ENCODE peak calls at places on chromosomes 12 and 14, in six cellular contexts. X is HCT116, H is GM12878, M is WTC11, W is H1, L is K562. C is an unnamed sample.

GRCh38 chr12:49347307-49348237 is 884 bp downstream of the DNAJC22 start:
- DNase-seq in M (peak), H (no peak), W (no peak), L (peak), X (peak), C (peak)

GRCh38 chr12:49538740-49539403 is at the start of gene KCNH3:
- DNase-seq in L (peak), M (peak), X (peak), H (no peak), W (no peak), C (no peak)

GRCh38 chr14:49057838-49058510 is 528.2 kb downstream of the RPS29 start:
- DNase-seq in M (no peak), H (no peak), L (no peak), W (no peak), X (no peak), C (peak)

GRCh38 chr12:27539191-27539631 is 15.2 kb downstream of the PPFIBP1 start:
- DNase-seq in M (no peak), X (no peak), W (no peak), L (no peak), H (no peak), C (no peak)

GRCh38 chr14:49036236-49036635 is 549.9 kb downstream of the RPS29 start:
- DNase-seq in M (no peak), L (no peak), X (no peak), W (no peak), H (no peak), C (no peak)

GRCh38 chr12:48717252-48717695 is 767 bp upstream of the CCNT1 start:
- DNase-seq in X (no peak), H (peak), W (no peak), L (peak), M (no peak), C (no peak)

GRCh38 chr12:10697872-10698271 is 24.0 kb upstream of the STYK1 start:
- DNase-seq in H (no peak), M (no peak), W (no peak), L (no peak), X (no peak), C (no peak)

GRCh38 chr14:50320279-50320678 is 8.2 kb downstream of the DMAC2L start:
- DNase-seq in M (no peak), H (peak), W (no peak), X (no peak), L (no peak), C (no peak)

GRCh38 chr12:57268264-57268663 is 17.3 kb upstream of the STAC3 start:
- DNase-seq in H (no peak), W (no peak), X (no peak), M (no peak), L (no peak), C (no peak)

GRCh38 chr12:83462419-83462818 is 775.7 kb downstream of the TMTC2 start:
- DNase-seq in M (no peak), L (no peak), W (no peak), H (no peak), X (peak), C (no peak)

GRCh38 chr12:83465632-83466031 is 778.9 kb downstream of the TMTC2 start:
- DNase-seq in M (no peak), X (no peak), W (no peak), H (no peak), L (no peak), C (no peak)

GRCh38 chr12:83461326-83461985 is 774.8 kb downstream of the TMTC2 start:
- DNase-seq in W (no peak), L (no peak), M (no peak), X (no peak), H (no peak), C (no peak)
- TF ChIP-seq ATF3 in W (no peak), L (no peak), M (no peak), X (no peak), H (no peak), C (no peak)

GRCh38 chr14:67172056-67172455 is 17.2 kb upstream of the GARIN2 start:
- DNase-seq in L (no peak), M (no peak), X (no peak), H (no peak), W (no peak), C (no peak)

GRCh38 chr14:67168110-67168441 is 21.2 kb upstream of the GARIN2 start:
- DNase-seq in W (no peak), M (no peak), L (no peak), X (no peak), H (no peak), C (no peak)

GRCh38 chr14:67170706-67171105 is 18.5 kb upstream of the GARIN2 start:
- DNase-seq in H (no peak), W (no peak), M (no peak), X (no peak), L (no peak), C (no peak)

GRCh38 chr14:67172520-67172919 is 16.7 kb upstream of the GARIN2 start:
- DNase-seq in M (no peak), W (no peak), H (no peak), X (no peak), L (no peak), C (no peak)

DNA sequence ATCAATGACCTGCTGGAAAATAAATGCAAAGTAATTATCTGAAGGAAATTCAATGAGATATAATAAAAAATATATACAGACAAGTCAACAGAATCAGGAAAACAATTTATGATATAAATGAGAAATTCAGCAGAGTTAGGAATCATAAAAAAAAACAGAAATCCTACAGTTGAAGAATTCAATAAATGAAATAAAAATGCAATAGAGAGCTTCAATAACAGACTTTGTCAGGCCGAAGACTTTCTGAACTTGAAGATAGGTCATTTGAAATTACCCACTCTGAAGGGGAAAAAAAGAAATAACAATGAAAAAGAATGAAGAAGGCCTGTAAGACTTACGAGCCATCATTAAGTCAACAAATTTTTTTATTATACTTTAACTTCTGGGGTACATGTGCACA is 15.5 kb upstream of the GARIN2 start:
- DNase-seq in M (no peak), H (no peak), L (no peak), X (no peak), W (no peak), C (no peak)
- TF ChIP-seq ATF3 in M (no peak), H (no peak), L (no peak), X (no peak), W (no peak), C (no peak)

DNA sequence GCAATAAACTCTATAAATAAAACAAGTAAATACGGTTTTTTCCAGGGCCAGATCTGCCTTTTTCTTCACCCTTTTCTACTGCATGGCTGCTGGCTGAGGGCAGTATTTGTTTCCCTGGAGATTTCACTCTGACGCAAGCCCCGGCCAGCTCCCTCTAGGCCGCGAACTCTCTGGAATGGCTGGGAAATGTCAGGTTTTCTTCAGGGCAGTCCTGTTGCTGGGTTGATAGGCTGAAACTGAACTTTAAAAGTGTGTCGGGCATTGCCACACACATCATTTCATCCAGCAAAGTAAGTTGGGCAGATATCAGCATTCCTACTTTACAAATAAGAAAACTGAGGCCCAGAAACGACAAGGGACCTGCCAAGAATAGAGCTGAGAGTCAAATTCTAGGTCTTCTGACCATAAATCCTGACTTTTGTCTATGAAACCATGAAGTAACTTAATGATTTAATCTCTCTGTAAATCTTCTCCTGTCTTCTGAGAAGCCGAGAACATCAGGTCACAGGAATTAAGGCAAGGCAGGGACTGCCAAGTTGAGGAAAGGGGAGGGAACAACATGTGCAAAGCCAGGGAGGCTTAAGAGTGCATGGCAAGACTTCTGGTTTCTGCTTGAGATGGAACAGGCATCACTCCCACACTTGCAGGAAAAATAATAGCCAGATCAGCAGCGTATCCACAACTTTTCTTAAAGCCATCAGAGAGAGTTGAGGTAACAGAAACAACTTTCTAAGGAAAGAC is 205.0 kb upstream of the CCDC196 start:
- DNase-seq in M (no peak), W (no peak), L (no peak), H (no peak), X (no peak), C (no peak)
- TF ChIP-seq ATF3 in M (no peak), W (no peak), L (no peak), H (no peak), X (no peak), C (no peak)

GRCh38 chr12:116033765-116034164 is 243.7 kb downstream of the MED13L start:
- DNase-seq in X (no peak), W (no peak), H (no peak), L (no peak), M (no peak), C (no peak)

GRCh38 chr12:116043673-116044072 is 233.8 kb downstream of the MED13L start:
- DNase-seq in M (no peak), L (no peak), H (no peak), X (no peak), W (no peak), C (no peak)

GRCh38 chr12:116039081-116039480 is 238.4 kb downstream of the MED13L start:
- DNase-seq in H (no peak), L (no peak), M (no peak), X (no peak), W (no peak), C (no peak)

GRCh38 chr12:116040412-116040811 is 237.1 kb downstream of the MED13L start:
- DNase-seq in W (no peak), M (no peak), H (no peak), X (no peak), L (no peak), C (no peak)

GRCh38 chr12:116037941-116038837 is 239.3 kb downstream of the MED13L start:
- DNase-seq in X (no peak), H (no peak), M (no peak), W (no peak), L (no peak), C (no peak)
- TF ChIP-seq ATF3 in X (no peak), H (no peak), M (no peak), W (no peak), L (no peak), C (no peak)

GRCh38 chr14:66099931-66100330 is 386.2 kb upstream of the CCDC196 start:
- DNase-seq in L (no peak), M (no peak), X (no peak), H (peak), W (no peak), C (no peak)

GRCh38 chr14:66104486-66104885 is 381.7 kb upstream of the CCDC196 start:
- DNase-seq in X (no peak), L (peak), H (no peak), M (peak), W (no peak), C (no peak)

GRCh38 chr14:66109426-66109825 is 376.7 kb upstream of the CCDC196 start:
- DNase-seq in L (no peak), X (no peak), H (no peak), M (no peak), W (no peak), C (no peak)

GRCh38 chr14:66101662-66102061 is 384.5 kb upstream of the CCDC196 start:
- DNase-seq in M (no peak), W (no peak), H (no peak), L (no peak), X (no peak), C (no peak)

DNA sequence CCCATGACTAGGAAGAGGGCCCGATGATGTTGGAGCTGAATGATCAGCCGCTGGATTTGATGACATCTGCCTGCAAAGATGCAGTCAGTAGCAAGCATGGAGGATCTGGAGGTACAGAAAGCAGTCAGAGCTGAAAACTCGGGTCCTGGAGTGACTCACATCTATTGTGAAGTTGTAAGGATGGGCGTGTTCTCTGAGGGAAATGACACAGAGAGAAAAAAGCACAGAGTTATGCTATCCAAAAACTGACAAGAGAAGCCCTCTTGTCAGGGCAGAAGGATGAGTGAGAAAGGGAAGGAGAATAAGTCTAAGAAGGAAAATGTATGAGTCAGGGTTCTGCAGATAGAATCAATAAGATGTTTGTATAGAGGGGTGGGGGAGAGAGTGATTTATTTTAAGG is 380.4 kb upstream of the CCDC196 start:
- DNase-seq in L (no peak), H (no peak), M (no peak), W (no peak), X (no peak), C (no peak)
- TF ChIP-seq ATF3 in L (no peak), H (no peak), M (no peak), W (no peak), X (no peak), C (no peak)

DNA sequence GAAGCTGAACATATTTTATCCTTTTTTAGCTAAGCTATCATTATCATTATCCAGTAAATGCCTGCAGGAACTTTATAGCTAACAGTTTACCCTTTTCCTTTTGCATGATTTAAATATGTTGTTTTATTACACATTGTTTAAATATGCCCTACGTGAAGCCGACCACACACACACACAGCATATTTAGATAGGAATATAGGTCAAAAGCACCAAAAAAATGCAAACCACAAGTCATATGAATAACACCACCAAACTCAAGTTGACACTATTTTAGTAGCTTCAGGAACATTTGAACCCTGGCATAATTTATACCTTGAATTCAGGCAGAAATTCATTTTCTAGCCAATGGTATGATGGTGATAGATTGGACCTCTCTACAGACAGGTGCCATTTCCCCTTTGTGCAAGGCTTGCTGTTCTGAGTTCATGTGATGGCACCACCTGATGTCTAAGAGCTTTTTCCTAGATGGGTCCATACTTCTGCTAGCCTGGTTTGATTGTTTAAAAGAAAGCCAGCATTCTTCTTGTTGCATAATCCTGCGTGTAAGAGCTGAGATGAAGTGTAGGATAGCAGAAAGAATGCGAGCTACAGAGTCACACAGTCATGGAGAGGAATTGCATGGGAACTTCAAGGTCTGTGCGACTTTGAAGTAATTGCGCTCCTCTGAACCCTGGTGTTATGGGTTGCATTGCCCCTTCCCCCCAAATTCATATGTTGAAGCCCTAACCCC is 454.8 kb upstream of the SOX5 start:
- DNase-seq in X (no peak), L (no peak), H (no peak), W (no peak), M (no peak), C (peak)
- TF ChIP-seq ATF3 in X (no peak), L (no peak), H (no peak), W (no peak), M (no peak), C (no peak)